ENCODE peak calls at places on chromosomes 7 and 10, in four cellular contexts. R is endothelial cell of umbilical vein, Q is body of pancreas, D is GM12878. Y is an unnamed sample.

GRCh38 chr7:5507026-5507425 is 83.4 kb upstream of the TNRC18 start:
- DNase-seq in R (no peak), D (no peak), Q (no peak), Y (no peak)

GRCh38 chr10:19017491-19017890 is 31.1 kb upstream of the MALRD1 start:
- DNase-seq in Q (no peak), R (no peak), D (no peak), Y (no peak)

GRCh38 chr10:125550362-125550761 is 132.6 kb downstream of the TEX36 start:
- DNase-seq in R (peak), Q (no peak), D (no peak), Y (no peak)

GRCh38 chr7:51301806-51302205 is 14.8 kb downstream of the COBL start:
- DNase-seq in Q (no peak), R (no peak), D (no peak), Y (no peak)

GRCh38 chr7:20064181-20064970 is 152.8 kb downstream of the MACC1 start:
- DNase-seq in Q (no peak), R (no peak), D (no peak), Y (no peak)

GRCh38 chr7:155356323-155357105 is 58.8 kb downstream of the INSIG1 start:
- DNase-seq in R (peak), Q (peak), D (no peak), Y (no peak)

GRCh38 chr10:44571701-44572100 is 186.8 kb upstream of the CXCL12 start:
- DNase-seq in D (no peak), R (no peak), Q (no peak), Y (no peak)

GRCh38 chr7:45203947-45204445 is 46.4 kb downstream of the RAMP3 start:
- DNase-seq in R (no peak), D (peak), Q (no peak), Y (no peak)

GRCh38 chr7:143287935-143288826 is at the start of gene CASP2:
- DNase-seq in Q (peak), R (peak), D (peak), Y (peak)
- TF ChIP-seq POLR2A in Q (peak), R (peak), D (peak), Y (peak)

GRCh38 chr7:6636741-6637543 is at the start of gene ZNF316:
- DNase-seq in D (no peak), Q (peak), R (peak), Y (peak)
- TF ChIP-seq POLR2A in D (peak), Q (peak), R (peak), Y (peak)

GRCh38 chr7:24299192-24299591 is 15.2 kb downstream of the NPY start:
- DNase-seq in Q (no peak), D (no peak), R (no peak), Y (no peak)
- TF ChIP-seq POLR2A in Q (no peak), D (no peak), R (no peak), Y (no peak)

DNA sequence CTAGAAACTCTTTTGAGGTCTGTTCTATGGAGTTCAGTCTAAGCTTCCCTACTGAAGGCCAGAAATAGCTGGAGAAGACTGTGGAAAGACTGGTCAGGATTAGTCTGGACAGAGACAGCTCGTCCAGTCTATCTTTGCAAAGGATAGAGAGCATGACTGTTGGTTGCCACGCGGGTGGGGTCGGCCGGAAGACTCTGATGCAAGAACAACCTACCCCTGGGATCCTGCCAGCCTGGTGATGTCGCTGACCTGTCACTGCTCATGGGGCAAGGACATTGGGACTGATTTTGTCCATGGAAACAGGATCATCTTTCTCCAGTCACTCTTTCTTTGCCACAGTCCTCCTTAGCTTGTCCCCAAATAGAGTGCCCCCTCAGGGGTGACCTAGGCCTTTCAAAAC is 337.6 kb upstream of the NPSR1 start:
- DNase-seq in R (no peak), D (no peak), Q (no peak), Y (no peak)
- TF ChIP-seq POLR2A in R (no peak), D (no peak), Q (no peak), Y (no peak)